ENCODE peak calls at places on chromosome 19, in ten cellular contexts. A, C, F, P, M, H, R, E, V and O are unnamed samples.
A peak's percentile ranks its signal among the peaks of the same experiment; 100 is the strongest.

GRCh38 chr19:51702103-51702753 is 9.1 kb downstream of the SPACA6 start:
- DNase-seq in F (peak; percentile 60), C (peak; percentile 44), E (peak; percentile 76), V (peak; percentile 44), M (peak; percentile 96), H (peak; percentile 93), P (no peak), R (peak; percentile 82), A (peak; percentile 79), O (peak; percentile 77)

GRCh38 chr19:6039541-6040225 is 61.7 kb upstream of the RANBP3 start:
- DNase-seq in V (no peak), M (no peak), A (no peak), C (no peak), E (no peak), H (no peak), R (no peak), F (no peak), P (no peak), O (no peak)

GRCh38 chr19:36060430-36060829 is 5.7 kb downstream of the WDR62 start:
- DNase-seq in E (peak; percentile 62), M (no peak), V (no peak), C (peak; percentile 27), F (no peak), R (peak; percentile 54), H (no peak), P (no peak), A (peak; percentile 80), O (peak; percentile 46)

GRCh38 chr19:15469513-15470297 is 5.4 kb upstream of the RASAL3 start:
- DNase-seq in A (peak; percentile 49), E (no peak), M (no peak), R (no peak), C (no peak), H (no peak), F (no peak), P (no peak), V (no peak), O (no peak)

GRCh38 chr19:11378319-11379189 is 4.1 kb downstream of the SWSAP1 start:
- DNase-seq in A (peak; percentile 45), V (no peak), R (peak; percentile 56), P (no peak), F (no peak), M (no peak), C (no peak), E (no peak), H (no peak), O (peak; percentile 44)

GRCh38 chr19:10701955-10702307 is 692 bp downstream of the QTRT1 start:
- DNase-seq in E (no peak), A (no peak), F (no peak), R (no peak), P (no peak), C (peak; percentile 31), M (no peak), V (no peak), H (no peak), O (no peak)

GRCh38 chr19:33431986-33432385 is 58.5 kb downstream of the CEBPG start:
- DNase-seq in P (no peak), M (no peak), F (no peak), E (no peak), R (no peak), C (no peak), V (no peak), H (peak; percentile 11), A (no peak), O (no peak)

GRCh38 chr19:23286477-23286876 is 36.3 kb upstream of the ZNF724 start:
- DNase-seq in F (no peak), V (no peak), C (no peak), E (no peak), M (peak; percentile 17), A (no peak), R (no peak), P (no peak), H (no peak), O (no peak)

GRCh38 chr19:51036519-51036918 is 1.7 kb upstream of the KLK12 start:
- DNase-seq in A (no peak), F (no peak), H (peak; percentile 8), V (no peak), C (no peak), E (no peak), R (no peak), P (no peak), M (no peak), O (no peak)

GRCh38 chr19:58058428-58058827 is 654 bp upstream of the ZNF135 start:
- DNase-seq in R (no peak), H (no peak), M (no peak), A (no peak), F (no peak), P (no peak), V (no peak), C (no peak), E (no peak), O (no peak)

GRCh38 chr19:8468761-8469458 is 24.1 kb downstream of the HNRNPM start:
- DNase-seq in R (no peak), A (peak; percentile 38), E (no peak), M (no peak), F (no peak), H (no peak), V (no peak), P (no peak), C (no peak), O (no peak)
- H3K36me3 ChIP-seq in R (peaks cover 86% of the 10 kb centered on the region), A (peaks cover 76% of the 10 kb centered on the region), E (peaks cover 100% of the 10 kb centered on the region), M (peaks cover 100% of the 10 kb centered on the region), F (peaks cover 82% of the 10 kb centered on the region), H (peaks cover 31% of the 10 kb centered on the region), V (peaks cover 96% of the 10 kb centered on the region), P (peaks cover 6% of the 10 kb centered on the region), C (peaks cover 99% of the 10 kb centered on the region), O (peaks cover 100% of the 10 kb centered on the region)

DNA sequence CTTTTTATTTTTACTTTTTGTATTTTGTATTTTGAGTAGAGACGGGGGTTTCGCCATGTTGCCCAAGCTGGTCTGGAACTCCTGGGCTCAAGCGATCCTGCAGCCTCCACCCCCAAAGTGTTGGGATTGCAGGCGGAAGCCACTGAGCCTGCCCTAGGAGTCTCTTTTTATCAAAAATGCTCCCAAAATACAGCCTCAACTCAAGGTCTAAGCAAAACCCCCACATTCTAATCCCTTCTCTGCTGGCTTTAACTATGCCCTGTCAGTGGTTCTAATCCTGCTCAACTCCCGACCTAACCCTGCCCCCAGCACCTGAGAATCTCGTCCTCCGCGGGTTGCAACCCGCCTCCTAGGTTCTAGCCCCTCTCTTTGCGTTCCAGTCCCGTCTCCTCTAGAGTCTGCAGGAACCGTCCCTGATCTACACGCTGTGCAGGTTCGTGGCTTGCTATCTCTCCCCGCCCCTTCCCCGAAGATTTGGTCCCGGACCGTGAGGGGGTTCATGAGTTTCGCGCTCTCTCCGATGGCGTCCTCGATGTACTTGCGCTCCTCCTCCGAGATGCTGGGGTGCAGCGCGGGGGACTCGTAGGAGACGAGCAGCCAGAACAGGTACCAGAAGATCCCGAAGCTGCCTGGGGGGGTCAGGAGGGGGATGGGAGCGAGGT is 8.0 kb downstream of the SLC17A7 start:
- DNase-seq in F (no peak), M (no peak), E (no peak), C (no peak), H (no peak), V (no peak), R (no peak), A (no peak), P (no peak), O (no peak)
- H3K27me3 ChIP-seq in F (peaks cover 45% of the 10 kb centered on the region), M (peaks cover 78% of the 10 kb centered on the region), E (peaks cover 62% of the 10 kb centered on the region), C (peaks cover 12% of the 10 kb centered on the region), H (peaks cover 93% of the 10 kb centered on the region), V (peaks cover 69% of the 10 kb centered on the region), R (peaks cover 96% of the 10 kb centered on the region), A (peaks cover 62% of the 10 kb centered on the region), P (peaks cover 99% of the 10 kb centered on the region), O (peaks cover 100% of the 10 kb centered on the region)

GRCh38 chr19:7263066-7263465 is 31.1 kb downstream of the INSR start:
- DNase-seq in R (no peak), A (no peak), V (no peak), M (no peak), E (no peak), P (no peak), H (no peak), C (no peak), F (no peak), O (no peak)

GRCh38 chr19:7263521-7263920 is 30.7 kb downstream of the INSR start:
- DNase-seq in C (no peak), A (no peak), P (no peak), H (no peak), M (no peak), R (no peak), F (no peak), V (no peak), E (no peak), O (no peak)

GRCh38 chr19:7260161-7260560 is 34.1 kb downstream of the INSR start:
- DNase-seq in E (no peak), V (no peak), H (no peak), F (no peak), A (no peak), C (no peak), R (no peak), P (no peak), M (no peak), O (no peak)

GRCh38 chr19:7264858-7265257 is 29.4 kb downstream of the INSR start:
- DNase-seq in H (no peak), P (no peak), C (no peak), A (no peak), F (no peak), M (no peak), R (no peak), E (no peak), V (no peak), O (no peak)

DNA sequence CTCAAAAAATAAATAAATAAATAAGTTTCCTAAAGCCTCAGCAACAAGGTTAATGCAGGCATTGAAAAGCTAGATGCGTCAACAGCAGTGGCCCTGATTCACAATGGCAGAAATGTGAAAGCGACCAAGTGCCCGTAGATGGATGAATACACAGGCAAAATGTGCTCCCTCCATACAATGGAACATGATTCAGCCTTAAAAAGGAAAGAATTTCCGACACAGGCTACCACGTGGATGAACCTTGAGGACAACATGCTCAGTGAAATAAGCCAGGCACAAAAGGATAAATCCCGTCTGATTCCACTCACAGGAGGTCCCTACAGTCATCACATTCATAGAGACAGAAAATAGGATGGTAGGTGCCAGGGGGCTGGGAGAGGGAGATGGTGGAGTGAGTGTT is 31.7 kb downstream of the INSR start:
- DNase-seq in M (no peak), F (no peak), C (no peak), R (no peak), P (no peak), E (no peak), A (no peak), H (no peak), V (no peak), O (no peak)
- H3K36me3 ChIP-seq in M (peaks cover 13% of the 10 kb centered on the region), F (peaks cover 11% of the 10 kb centered on the region), C (no peaks in the 10 kb centered on the region), R (peaks cover 8% of the 10 kb centered on the region), P (no peaks in the 10 kb centered on the region), E (peaks cover 12% of the 10 kb centered on the region), A (peaks cover 7% of the 10 kb centered on the region), H (peaks cover 5% of the 10 kb centered on the region), V (no peaks in the 10 kb centered on the region), O (peaks cover 21% of the 10 kb centered on the region)

DNA sequence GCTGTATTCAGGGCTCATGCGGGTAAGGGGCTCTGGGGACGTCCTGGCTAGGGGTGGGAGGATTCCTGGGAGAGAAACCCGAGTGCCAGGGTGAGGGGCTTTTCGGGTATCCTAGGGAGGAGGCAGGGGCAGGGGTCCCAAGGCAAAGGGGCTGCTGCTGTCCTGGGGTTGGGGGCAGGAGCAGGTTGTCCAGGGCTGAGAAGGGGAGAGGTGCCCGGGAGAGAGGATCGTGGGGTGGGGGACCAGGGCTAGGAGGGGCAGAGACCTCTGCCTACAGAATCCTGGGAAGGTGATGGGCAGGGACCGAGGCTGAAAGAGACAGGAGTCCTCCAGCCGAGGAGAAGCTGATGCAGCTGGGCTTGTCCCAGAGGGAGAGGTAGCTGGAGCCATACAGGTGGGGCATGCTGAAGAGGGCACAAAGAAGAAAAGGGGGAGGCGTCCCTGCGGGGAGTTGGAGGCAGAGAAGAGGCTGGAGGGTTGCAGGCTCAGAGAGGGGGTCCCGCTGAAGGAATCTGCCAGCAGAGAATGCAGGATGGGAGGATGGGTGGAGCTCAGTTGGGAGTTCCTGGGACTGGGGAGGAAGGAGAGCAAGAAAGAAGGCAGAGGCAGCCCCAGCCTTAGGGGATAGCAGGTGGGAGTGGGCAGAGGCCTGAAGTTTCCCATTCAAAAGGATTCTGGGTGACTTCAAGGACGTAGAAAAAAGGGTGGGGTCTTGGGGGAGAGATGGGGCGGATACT is 569 bp downstream of the CYP2S1 start:
- DNase-seq in F (no peak), H (no peak), C (no peak), R (no peak), V (no peak), A (no peak), M (no peak), P (no peak), E (no peak), O (no peak)
- H3K27me3 ChIP-seq in F (peaks cover 6% of the 10 kb centered on the region), H (peaks cover 28% of the 10 kb centered on the region), C (no peaks in the 10 kb centered on the region), R (peaks cover 58% of the 10 kb centered on the region), V (peaks cover 27% of the 10 kb centered on the region), A (peaks cover 16% of the 10 kb centered on the region), M (peaks cover 33% of the 10 kb centered on the region), P (no peaks in the 10 kb centered on the region), E (peaks cover 18% of the 10 kb centered on the region), O (peaks cover 93% of the 10 kb centered on the region)